ENCODE peak calls at places on chromosomes 16 and 17, in ten cellular contexts. O is fibroblast of lung; E is AG04450; V is cardiac muscle cell; L is esophagus squamous epithelium; J is pancreas; T is body of pancreas; M is CD4-positive, alpha-beta T cell; X is aorta; A is OCI-LY7. W is an unnamed sample. For H3K9me3, the result is how much of the 10 kb centered on the place peaks cover.

GRCh38 chr16:89971495-89972243 is 23.1 kb downstream of the DEF8 start:
- DNase-seq in O (peak), E (no peak), V (no peak), L (no peak), J (peak), T (peak), M (peak), X (no peak), A (no peak), W (no peak)

GRCh38 chr16:66408181-66409048 is 18.7 kb upstream of the BEAN1 start:
- DNase-seq in O (peak), E (peak), V (peak), L (no peak), J (no peak), T (no peak), M (peak), X (no peak), A (peak), W (peak)

GRCh38 chr17:38341035-38341721 is 2.6 kb downstream of the GPR179 start:
- DNase-seq in O (no peak), E (no peak), V (peak), L (no peak), J (peak), T (peak), M (no peak), X (peak), A (no peak), W (no peak)

GRCh38 chr17:67619555-67619954 is 98.2 kb upstream of the NOL11 start:
- DNase-seq in O (no peak), E (no peak), V (no peak), L (no peak), J (no peak), T (no peak), M (no peak), X (no peak), A (no peak), W (no peak)

GRCh38 chr16:1771072-1771863 is at the start of gene NME3:
- DNase-seq in O (peak), E (no peak), V (peak), L (no peak), J (peak), T (peak), M (peak), X (peak), A (peak), W (peak)

GRCh38 chr17:29807520-29808361 is 122.3 kb downstream of the SSH2 start:
- DNase-seq in O (peak), E (peak), V (peak), L (no peak), J (no peak), T (peak), M (peak), X (no peak), A (peak), W (peak)

GRCh38 chr16:77499373-77500285 is 64.8 kb upstream of the ADAMTS18 start:
- DNase-seq in O (peak), E (no peak), V (no peak), L (no peak), J (no peak), T (no peak), M (no peak), X (no peak), A (no peak), W (no peak)

GRCh38 chr16:82862057-82862456 is 235.3 kb downstream of the CDH13 start:
- DNase-seq in O (no peak), E (no peak), V (no peak), L (no peak), J (no peak), T (no peak), M (no peak), X (no peak), A (no peak), W (no peak)

GRCh38 chr16:79982356-79982755 is 381.8 kb upstream of the MAF start:
- DNase-seq in O (no peak), E (no peak), V (no peak), L (no peak), J (no peak), T (no peak), M (no peak), X (no peak), A (no peak), W (no peak)

GRCh38 chr16:58628845-58629680 is 563 bp downstream of the CNOT1 start:
- DNase-seq in O (peak), E (peak), V (peak), L (no peak), J (peak), T (peak), M (peak), X (peak), A (peak), W (peak)

GRCh38 chr16:88058136-88058535 is 106.9 kb downstream of the BANP start:
- DNase-seq in O (no peak), E (no peak), V (no peak), L (no peak), J (peak), T (no peak), M (no peak), X (peak), A (no peak), W (no peak)

GRCh38 chr17:57713140-57713539 is 32.0 kb downstream of the CCDC182 start:
- DNase-seq in O (no peak), E (no peak), V (no peak), L (no peak), J (no peak), T (no peak), M (no peak), X (no peak), A (no peak), W (no peak)

GRCh38 chr17:41738077-41738800 is 3.8 kb upstream of the HAP1 start:
- DNase-seq in O (peak), E (peak), V (peak), L (no peak), J (peak), T (peak), M (peak), X (peak), A (peak), W (peak)

GRCh38 chr16:86090461-86091170 is 191.7 kb downstream of the IRF8 start:
- DNase-seq in O (no peak), E (no peak), V (no peak), L (no peak), J (no peak), T (no peak), M (no peak), X (peak), A (no peak), W (peak)

GRCh38 chr16:3954411-3954921 is 74.0 kb upstream of the CREBBP start:
- DNase-seq in O (no peak), E (no peak), V (no peak), L (no peak), J (no peak), T (no peak), M (no peak), X (peak), A (no peak), W (no peak)

GRCh38 chr17:76176701-76177574 is 35.9 kb upstream of the FOXJ1 start:
- DNase-seq in O (no peak), E (no peak), V (no peak), L (no peak), J (no peak), T (no peak), M (no peak), X (no peak), A (no peak), W (no peak)

GRCh38 chr16:57419506-57419905 is 14.9 kb downstream of the CCL17 start:
- DNase-seq in O (no peak), E (no peak), V (no peak), L (no peak), J (peak), T (no peak), M (no peak), X (no peak), A (no peak), W (no peak)

GRCh38 chr17:16406742-16407674 is 8.4 kb upstream of the TRPV2 start:
- DNase-seq in O (peak), E (no peak), V (peak), L (no peak), J (no peak), T (peak), M (no peak), X (peak), A (no peak), W (no peak)

GRCh38 chr17:66417300-66417719 is 114.9 kb downstream of the PRKCA start:
- DNase-seq in O (no peak), E (no peak), V (no peak), L (no peak), J (no peak), T (no peak), M (no peak), X (no peak), A (no peak), W (no peak)

GRCh38 chr16:89708481-89708931 is 7.0 kb upstream of the SPATA2L start:
- DNase-seq in O (no peak), E (no peak), V (no peak), L (no peak), J (no peak), T (no peak), M (no peak), X (no peak), A (no peak), W (no peak)

GRCh38 chr17:29412780-29413565 is 22.8 kb downstream of the TAOK1 start:
- DNase-seq in O (peak), E (peak), V (no peak), L (no peak), J (no peak), T (no peak), M (no peak), X (no peak), A (no peak), W (no peak)

GRCh38 chr17:148757-149156 is 11.4 kb downstream of the SCGB1C2 start:
- DNase-seq in O (no peak), E (no peak), V (no peak), L (no peak), J (peak), T (no peak), M (no peak), X (peak), A (no peak), W (peak)

GRCh38 chr17:64938925-64939474 is 19.7 kb upstream of the LRRC37A3 start:
- DNase-seq in O (no peak), E (no peak), V (peak), L (no peak), J (no peak), T (peak), M (no peak), X (no peak), A (peak), W (no peak)

GRCh38 chr16:11672206-11673090 is 4.2 kb downstream of the SNN start:
- DNase-seq in O (no peak), E (no peak), V (no peak), L (no peak), J (no peak), T (no peak), M (peak), X (peak), A (peak), W (no peak)

GRCh38 chr16:35314298-35314697 is 1854.9 kb downstream of the TP53TG3F start:
- DNase-seq in O (no peak), E (no peak), V (no peak), L (no peak), J (no peak), T (no peak), M (no peak), X (no peak), A (no peak), W (no peak)

GRCh38 chr16:35306915-35307314 is 1847.5 kb downstream of the TP53TG3F start:
- DNase-seq in O (no peak), E (no peak), V (no peak), L (no peak), J (no peak), T (no peak), M (no peak), X (no peak), A (no peak), W (no peak)

GRCh38 chr16:35311475-35311874 is 1852.1 kb downstream of the TP53TG3F start:
- DNase-seq in O (no peak), E (no peak), V (no peak), L (no peak), J (peak), T (no peak), M (no peak), X (no peak), A (no peak), W (no peak)

GRCh38 chr16:35308674-35309073 is 1849.3 kb downstream of the TP53TG3F start:
- DNase-seq in O (no peak), E (no peak), V (no peak), L (no peak), J (no peak), T (no peak), M (no peak), X (no peak), A (no peak), W (no peak)

GRCh38 chr16:35310999-35311398 is 1851.6 kb downstream of the TP53TG3F start:
- DNase-seq in O (no peak), E (no peak), V (no peak), L (no peak), J (no peak), T (no peak), M (no peak), X (no peak), A (no peak), W (no peak)
- H3K9me3 ChIP-seq in O (under half), E (half or more), V (under half), L (under half), J (under half), T (under half), M (under half), X (under half), A (under half), W (under half)

DNA sequence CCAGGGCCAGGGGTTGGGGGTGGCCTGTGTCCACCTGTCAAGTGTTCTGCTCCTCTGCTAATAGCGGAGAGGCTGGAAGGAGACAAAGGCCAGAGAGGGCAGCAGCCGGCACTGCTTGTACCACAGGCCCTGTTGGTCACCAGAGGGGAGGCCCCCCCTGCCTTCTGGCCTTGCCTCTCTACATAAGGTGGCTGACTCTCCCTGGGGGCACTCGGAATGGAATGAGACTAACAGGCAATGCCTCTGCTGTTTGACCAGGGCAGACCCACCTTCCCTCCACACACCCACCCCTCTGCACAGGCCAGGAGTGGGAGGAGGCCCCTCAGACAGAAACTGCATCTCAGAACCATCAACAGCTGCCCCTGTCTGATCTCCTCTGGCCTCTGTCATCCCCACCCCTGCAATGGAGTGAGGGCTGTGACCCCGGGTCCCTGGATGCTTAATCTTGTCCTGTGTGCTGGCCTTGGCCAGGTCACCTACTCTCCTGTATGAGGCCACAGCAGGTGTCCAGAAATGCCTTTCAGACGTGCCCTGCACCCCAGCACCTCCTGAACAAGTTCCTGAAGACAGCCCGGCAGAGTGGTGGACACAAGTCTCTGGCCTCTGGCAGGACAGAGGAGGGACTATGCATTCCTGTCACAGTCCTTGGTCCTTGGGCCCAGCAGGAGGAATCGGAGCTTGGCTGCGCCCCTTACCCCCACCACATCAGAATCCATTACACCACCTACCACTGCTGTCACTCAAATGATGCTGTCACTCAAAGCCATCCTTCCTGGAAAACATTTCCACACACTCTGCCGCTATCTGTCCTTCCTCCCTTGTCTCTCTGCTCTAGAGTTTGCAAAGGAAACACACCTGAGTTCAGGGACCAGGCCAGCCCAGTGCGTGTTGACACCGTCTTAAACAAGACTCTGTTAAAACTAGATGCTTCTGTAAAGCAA is 107.5 kb upstream of the ZNF750 start:
- DNase-seq in O (no peak), E (no peak), V (no peak), L (no peak), J (peak), T (peak), M (no peak), X (peak), A (no peak), W (no peak)
- H3K9me3 ChIP-seq in O (under half), E (half or more), V (under half), L (under half), J (under half), T (under half), M (under half), X (under half), A (under half), W (under half)

GRCh38 chr17:4026255-4026654 is 62.0 kb upstream of the ATP2A3 start:
- DNase-seq in O (no peak), E (no peak), V (no peak), L (no peak), J (no peak), T (no peak), M (no peak), X (no peak), A (no peak), W (no peak)
- H3K9me3 ChIP-seq in O (under half), E (half or more), V (under half), L (under half), J (under half), T (under half), M (under half), X (under half), A (under half), W (under half)

GRCh38 chr16:62545039-62545438 is 508.8 kb upstream of the CDH8 start:
- DNase-seq in O (no peak), E (no peak), V (no peak), L (no peak), J (no peak), T (no peak), M (no peak), X (no peak), A (no peak), W (no peak)
- H3K9me3 ChIP-seq in O (under half), E (under half), V (under half), L (under half), J (under half), T (under half), M (under half), X (under half), A (under half), W (under half)

DNA sequence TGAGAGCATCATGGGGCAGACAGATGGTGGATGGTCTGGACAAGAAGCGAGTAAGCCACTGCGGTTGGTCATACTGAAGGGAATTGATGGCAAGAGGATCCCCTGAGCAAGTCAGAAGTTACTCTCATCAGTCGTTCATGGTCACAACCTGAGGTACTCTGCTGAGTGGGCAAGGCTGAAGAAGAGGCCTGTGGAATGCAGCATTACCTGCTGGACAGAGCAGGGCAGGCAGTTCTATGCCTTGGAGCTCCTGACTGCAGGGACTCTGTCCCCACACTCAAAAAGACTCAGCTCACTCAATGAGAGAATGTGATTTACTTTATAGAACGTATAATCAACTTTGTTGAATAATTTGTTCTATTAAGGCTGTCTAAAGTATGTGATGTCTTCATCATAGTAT is 28.4 kb downstream of the ALDH3A2 start:
- DNase-seq in O (no peak), E (no peak), V (no peak), L (no peak), J (no peak), T (no peak), M (no peak), X (no peak), A (no peak), W (no peak)
- H3K9me3 ChIP-seq in O (under half), E (under half), V (under half), L (under half), J (under half), T (under half), M (under half), X (under half), A (under half), W (under half)

GRCh38 chr17:73957564-73957963 is 245.9 kb upstream of the RPL38 start:
- DNase-seq in O (no peak), E (no peak), V (no peak), L (no peak), J (no peak), T (no peak), M (no peak), X (no peak), A (no peak), W (no peak)

GRCh38 chr17:73956595-73957465 is 246.6 kb upstream of the RPL38 start:
- DNase-seq in O (no peak), E (no peak), V (peak), L (no peak), J (peak), T (peak), M (peak), X (no peak), A (peak), W (no peak)

GRCh38 chr17:73958453-73958852 is 245.0 kb upstream of the RPL38 start:
- DNase-seq in O (no peak), E (no peak), V (no peak), L (no peak), J (no peak), T (no peak), M (no peak), X (no peak), A (no peak), W (no peak)

GRCh38 chr17:73960469-73960868 is 243.0 kb upstream of the RPL38 start:
- DNase-seq in O (no peak), E (no peak), V (no peak), L (no peak), J (no peak), T (no peak), M (no peak), X (no peak), A (no peak), W (no peak)

GRCh38 chr17:73962308-73962707 is 241.2 kb upstream of the RPL38 start:
- DNase-seq in O (no peak), E (no peak), V (no peak), L (no peak), J (no peak), T (no peak), M (no peak), X (no peak), A (no peak), W (no peak)
- H3K9me3 ChIP-seq in O (under half), E (under half), V (under half), L (under half), J (under half), T (under half), M (under half), X (under half), A (under half), W (under half)

GRCh38 chr17:53633856-53634255 is 188.9 kb upstream of the KIF2B start:
- DNase-seq in O (no peak), E (no peak), V (no peak), L (no peak), J (no peak), T (no peak), M (no peak), X (no peak), A (no peak), W (no peak)
- H3K9me3 ChIP-seq in O (under half), E (under half), V (under half), L (under half), J (under half), T (under half), M (under half), X (under half), A (under half), W (under half)

DNA sequence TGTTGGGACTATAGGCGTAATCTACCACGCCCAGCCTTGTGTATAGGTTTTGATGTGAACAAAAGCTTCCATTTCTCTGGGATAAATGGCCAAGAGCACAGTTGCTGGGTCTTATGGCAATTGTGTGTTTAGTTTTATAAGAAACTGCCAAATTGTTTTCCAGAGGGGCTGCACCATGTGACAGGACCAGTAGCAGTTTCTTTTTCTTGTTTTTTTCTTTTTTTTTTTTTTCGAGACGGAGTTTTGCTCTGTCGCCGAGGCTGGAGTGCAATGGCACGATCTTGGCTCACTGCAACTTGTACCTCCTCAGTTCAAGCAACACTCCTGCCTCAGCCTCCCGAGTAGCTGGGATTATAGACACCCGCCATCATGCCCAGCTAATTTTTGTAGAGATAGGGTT is 34.3 kb upstream of the CBX4 start:
- DNase-seq in O (no peak), E (no peak), V (no peak), L (no peak), J (no peak), T (no peak), M (no peak), X (no peak), A (no peak), W (no peak)
- H3K9me3 ChIP-seq in O (under half), E (under half), V (under half), L (under half), J (under half), T (under half), M (under half), X (under half), A (under half), W (under half)

GRCh38 chr16:48586083-48586482 is 23.9 kb downstream of the N4BP1 start:
- DNase-seq in O (no peak), E (no peak), V (no peak), L (no peak), J (no peak), T (no peak), M (no peak), X (no peak), A (no peak), W (no peak)
- H3K9me3 ChIP-seq in O (under half), E (under half), V (under half), L (under half), J (under half), T (under half), M (under half), X (under half), A (under half), W (under half)

W was measured in breast epithelium.